ENCODE peak calls at places on chromosomes 3 and 15, in six cellular contexts. P is dorsolateral prefrontal cortex; D is RWPE1; B is stimulated activated CD4-positive, alpha-beta T cell treated with anti-CD3 and anti-CD28 coated beads, Interleukin-15, amount 100 ng/mL, for 1 hour; T is iris pigment epithelial cell; R is activated T-helper 9 cell treated with anti-CD3 and anti-CD28 coated beads, Interleukin-2, amount 50 U/mL, for 16 hours. M is an unnamed sample.

GRCh38 chr3:53132347-53132746 is 2.1 kb upstream of the RFT1 start:
- DNase-seq in R (no peak), B (no peak), P (no peak), T (peak), D (no peak), M (no peak)

GRCh38 chr3:73427018-73427750 is 197.6 kb downstream of the PDZRN3 start:
- DNase-seq in P (no peak), D (no peak), T (no peak), R (no peak), B (no peak), M (no peak)

GRCh38 chr15:28459279-28459678 is 73.5 kb downstream of the GOLGA8G start:
- DNase-seq in T (no peak), B (no peak), R (no peak), P (no peak), D (no peak), M (no peak)

GRCh38 chr3:171867976-171868375 is 24.8 kb downstream of the TMEM212 start:
- DNase-seq in T (no peak), D (no peak), R (no peak), P (no peak), B (no peak), M (no peak)

GRCh38 chr3:29313074-29313473 is 32.2 kb downstream of the RBMS3 start:
- DNase-seq in R (no peak), P (no peak), T (no peak), B (no peak), D (no peak), M (peak)

GRCh38 chr15:75352186-75352585 is 5.3 kb downstream of the NEIL1 start:
- DNase-seq in D (no peak), P (no peak), T (no peak), R (no peak), B (no peak), M (no peak)

GRCh38 chr3:1830851-1831250 is 267.8 kb upstream of the CNTN4 start:
- DNase-seq in B (no peak), P (no peak), D (no peak), R (no peak), T (no peak), M (no peak)

GRCh38 chr3:127953636-127954035 is 38.6 kb downstream of the KBTBD12 start:
- DNase-seq in T (no peak), D (peak), R (no peak), B (no peak), P (no peak), M (peak)

GRCh38 chr3:129023909-129024308 is 22.8 kb downstream of the EFCC1 start:
- DNase-seq in D (peak), R (no peak), P (no peak), T (peak), B (no peak), M (no peak)

GRCh38 chr3:70754314-70754713 is 441.9 kb upstream of the MDFIC2 start:
- DNase-seq in B (no peak), P (no peak), D (no peak), T (peak), R (no peak), M (peak)

GRCh38 chr15:91881551-91882297 is 28.2 kb downstream of the SLCO3A1 start:
- DNase-seq in D (no peak), B (no peak), T (no peak), R (no peak), P (no peak), M (no peak)

GRCh38 chr3:99859855-99860254 is 42.2 kb downstream of the CMSS1 start:
- DNase-seq in D (peak), T (peak), B (no peak), P (no peak), R (no peak), M (peak)